ENCODE peak calls at places on chromosomes 12 and 14, in ten cellular contexts. G is Peyer's patch, N is mucosa of descending colon, H is GM12878, V is endothelial cell, M is PC-3, F is hepatocyte, D is GM13976, Q is neural progenitor cell, X is AG10803. I is an unnamed sample.

GRCh38 chr14:24556756-24557155 is 19.3 kb downstream of the CTSG start:
- DNase-seq in G (no peak), N (no peak), H (no peak), V (no peak), M (peak), F (no peak), D (no peak), Q (no peak), X (no peak), I (no peak)

GRCh38 chr12:67751376-67751928 is 102.9 kb downstream of the DYRK2 start:
- DNase-seq in G (no peak), N (no peak), H (no peak), V (no peak), M (no peak), F (peak), D (no peak), Q (no peak), X (peak), I (no peak)

GRCh38 chr12:69929531-69929930 is 104.5 kb downstream of the MYRFL start:
- DNase-seq in G (no peak), N (no peak), H (no peak), V (no peak), M (no peak), F (no peak), D (no peak), Q (no peak), X (no peak), I (no peak)

GRCh38 chr14:55535521-55536207 is 44.3 kb upstream of the KTN1 start:
- DNase-seq in G (no peak), N (no peak), H (no peak), V (no peak), M (peak), F (no peak), D (no peak), Q (no peak), X (no peak), I (no peak)

GRCh38 chr12:107992870-107993451 is 136.1 kb upstream of the WSCD2 start:
- DNase-seq in G (no peak), N (no peak), H (peak), V (peak), M (peak), F (peak), D (peak), Q (peak), X (peak), I (peak)

GRCh38 chr12:19573866-19574265 is 134.6 kb downstream of the AEBP2 start:
- DNase-seq in G (no peak), N (no peak), H (no peak), V (no peak), M (no peak), F (no peak), D (no peak), Q (no peak), X (no peak), I (no peak)

GRCh38 chr12:101256271-101256670 is 23.6 kb upstream of the UTP20 start:
- DNase-seq in G (no peak), N (no peak), H (no peak), V (no peak), M (no peak), F (no peak), D (no peak), Q (no peak), X (peak), I (no peak)

GRCh38 chr12:79524507-79525148 is 166.1 kb downstream of the PAWR start:
- DNase-seq in G (no peak), N (no peak), H (no peak), V (no peak), M (no peak), F (no peak), D (no peak), Q (peak), X (no peak), I (no peak)

GRCh38 chr12:4962539-4963486 is 53.1 kb downstream of the KCNA1 start:
- DNase-seq in G (no peak), N (no peak), H (no peak), V (no peak), M (peak), F (peak), D (no peak), Q (no peak), X (no peak), I (peak)

GRCh38 chr12:131353826-131354225 is 357.1 kb upstream of the SFSWAP start:
- DNase-seq in G (no peak), N (no peak), H (no peak), V (no peak), M (peak), F (no peak), D (no peak), Q (no peak), X (no peak), I (no peak)
- TF ChIP-seq CTCF in G (no peak), N (no peak), H (no peak), V (no peak), M (no peak), F (no peak), D (no peak), Q (no peak), X (no peak), I (no peak)

DNA sequence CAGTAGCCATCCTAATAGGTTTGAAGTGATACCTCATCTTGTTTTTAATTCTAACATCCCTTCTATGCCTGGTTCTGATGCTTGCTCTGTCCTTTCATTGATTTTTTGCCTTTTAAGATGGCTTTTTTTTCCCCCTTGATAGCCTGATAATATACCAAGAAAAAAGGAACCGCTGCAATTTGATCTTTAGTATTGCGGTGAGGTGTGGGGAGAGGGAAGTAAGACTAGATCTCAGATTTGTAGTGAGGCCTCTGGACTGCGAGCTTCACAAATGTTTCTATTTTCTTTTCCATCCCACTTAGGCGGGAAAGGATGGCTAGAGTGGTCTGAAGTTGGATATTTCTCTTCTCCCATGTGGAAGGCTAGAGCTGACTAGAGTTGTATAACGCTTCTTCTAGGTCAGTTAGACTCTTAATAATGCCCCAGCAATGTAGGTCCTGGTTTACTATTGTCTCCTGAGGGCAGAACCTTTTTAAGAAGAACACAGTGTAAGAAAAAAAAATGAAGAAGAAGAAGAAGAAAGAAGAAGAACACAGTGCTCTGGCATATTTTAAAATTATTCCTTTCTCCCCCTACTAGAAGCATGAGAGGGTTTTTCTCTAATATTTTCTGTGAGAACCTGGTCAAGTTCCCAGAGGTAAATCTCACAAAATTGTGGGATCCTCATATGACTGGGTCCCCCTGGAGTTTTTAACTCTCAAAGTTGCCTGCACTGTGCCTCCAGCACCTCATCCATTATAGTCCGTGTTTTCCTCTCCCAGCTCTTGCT is 11.9 kb upstream of the KLRB1 start:
- DNase-seq in G (no peak), N (no peak), H (no peak), V (no peak), M (no peak), F (no peak), D (no peak), Q (no peak), X (no peak), I (no peak)
- TF ChIP-seq CTCF in G (no peak), N (no peak), H (no peak), V (no peak), M (peak), F (no peak), D (no peak), Q (no peak), X (no peak), I (no peak)

GRCh38 chr12:77724367-77724957 is 106.2 kb upstream of the NAV3 start:
- DNase-seq in G (no peak), N (no peak), H (no peak), V (peak), M (peak), F (peak), D (no peak), Q (peak), X (peak), I (peak)
- TF ChIP-seq CTCF in G (peak), N (no peak), H (peak), V (peak), M (peak), F (peak), D (peak), Q (peak), X (peak), I (peak)

GRCh38 chr14:38605193-38606114 is 349.6 kb upstream of the CLEC14A start:
- DNase-seq in G (no peak), N (no peak), H (no peak), V (no peak), M (peak), F (no peak), D (no peak), Q (peak), X (no peak), I (no peak)
- TF ChIP-seq CTCF in G (no peak), N (no peak), H (no peak), V (peak), M (peak), F (peak), D (no peak), Q (peak), X (peak), I (no peak)

DNA sequence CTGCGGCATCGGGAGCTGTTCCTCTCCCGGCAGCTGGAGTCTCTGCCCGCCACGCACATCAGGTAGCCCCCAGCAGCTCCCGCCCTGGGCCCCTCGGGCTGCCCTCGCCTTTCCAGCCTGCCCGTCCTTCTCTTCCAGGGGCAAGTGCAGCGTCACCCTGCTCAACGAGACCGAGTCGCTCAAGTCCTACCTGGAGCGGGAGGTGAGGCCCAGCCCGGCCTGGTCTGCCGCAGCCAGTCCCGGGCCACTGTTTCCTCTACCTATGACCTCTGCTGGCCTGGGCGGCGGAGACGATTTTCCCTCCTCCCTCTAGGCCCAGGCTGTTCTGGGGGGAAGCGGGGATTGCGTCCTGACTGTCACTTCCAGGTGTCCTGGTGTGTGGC is 24.5 kb upstream of the CRIP2 start:
- DNase-seq in G (no peak), N (peak), H (no peak), V (no peak), M (no peak), F (no peak), D (no peak), Q (no peak), X (no peak), I (no peak)
- TF ChIP-seq CTCF in G (no peak), N (no peak), H (no peak), V (no peak), M (no peak), F (no peak), D (no peak), Q (no peak), X (no peak), I (no peak)

DNA sequence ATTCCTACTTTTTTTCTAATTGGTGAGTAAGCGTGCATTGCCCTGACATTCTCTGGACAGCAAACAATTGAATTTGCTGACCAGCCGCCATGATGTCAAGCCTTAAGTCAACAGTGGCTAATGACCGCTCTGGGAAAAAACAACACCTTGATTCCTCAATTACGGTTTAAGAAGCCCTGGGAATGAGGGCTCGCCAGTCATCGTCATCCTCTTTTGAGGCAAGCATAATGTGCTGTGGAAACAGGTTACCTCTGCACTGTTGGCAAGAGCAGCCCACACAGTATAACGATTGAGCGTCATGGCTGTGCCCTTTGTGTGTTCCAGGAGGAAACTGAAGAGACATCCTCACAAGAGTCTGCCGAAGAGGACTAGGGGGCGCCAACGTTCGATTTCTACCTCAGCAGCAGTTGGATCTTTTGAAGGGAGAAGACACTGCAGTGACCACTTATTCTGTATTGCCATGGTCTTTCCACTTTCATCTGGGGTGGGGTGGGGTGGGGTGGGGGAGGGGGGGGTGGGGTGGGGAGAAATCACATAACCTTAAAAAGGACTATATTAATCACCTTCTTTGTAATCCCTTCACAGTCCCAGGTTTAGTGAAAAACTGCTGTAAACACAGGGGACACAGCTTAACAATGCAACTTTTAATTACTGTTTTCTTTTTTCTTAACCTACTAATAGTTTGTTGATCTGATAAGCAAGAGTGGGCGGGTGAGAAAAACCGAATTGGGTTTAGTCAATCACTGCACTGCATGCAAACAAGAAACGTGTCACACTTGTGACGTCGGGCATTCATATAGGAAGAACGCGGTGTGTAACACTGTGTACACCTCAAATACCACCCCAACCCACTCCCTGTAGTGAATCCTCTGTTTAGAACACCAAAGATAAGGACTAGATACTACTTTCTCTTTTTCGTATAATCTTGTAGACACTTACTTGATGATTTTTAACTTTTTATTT is 138.9 kb downstream of the HMGA2 start:
- DNase-seq in G (no peak), N (no peak), H (no peak), V (peak), M (no peak), F (peak), D (no peak), Q (peak), X (no peak), I (peak)
- TF ChIP-seq CTCF in G (no peak), N (no peak), H (peak), V (no peak), M (peak), F (peak), D (no peak), Q (peak), X (no peak), I (peak)

GRCh38 chr14:92093320-92093719 is 13.1 kb downstream of the ATXN3 start:
- DNase-seq in G (no peak), N (no peak), H (no peak), V (no peak), M (no peak), F (no peak), D (no peak), Q (peak), X (no peak), I (no peak)
- TF ChIP-seq CTCF in G (no peak), N (no peak), H (peak), V (no peak), M (peak), F (no peak), D (peak), Q (peak), X (no peak), I (peak)

GRCh38 chr12:49260831-49261363 is 4.0 kb upstream of the TUBA1C start:
- DNase-seq in G (no peak), N (no peak), H (no peak), V (no peak), M (no peak), F (no peak), D (no peak), Q (no peak), X (no peak), I (no peak)

GRCh38 chr12:49261726-49262125 is 3.2 kb upstream of the TUBA1C start:
- DNase-seq in G (no peak), N (no peak), H (no peak), V (no peak), M (no peak), F (no peak), D (no peak), Q (no peak), X (peak), I (no peak)

GRCh38 chr12:49263400-49263763 is 1.5 kb upstream of the TUBA1C start:
- DNase-seq in G (no peak), N (no peak), H (no peak), V (no peak), M (no peak), F (no peak), D (no peak), Q (no peak), X (no peak), I (no peak)

GRCh38 chr12:49264873-49265792 is at the start of gene TUBA1C:
- DNase-seq in G (peak), N (peak), H (peak), V (peak), M (peak), F (peak), D (peak), Q (peak), X (peak), I (peak)

DNA sequence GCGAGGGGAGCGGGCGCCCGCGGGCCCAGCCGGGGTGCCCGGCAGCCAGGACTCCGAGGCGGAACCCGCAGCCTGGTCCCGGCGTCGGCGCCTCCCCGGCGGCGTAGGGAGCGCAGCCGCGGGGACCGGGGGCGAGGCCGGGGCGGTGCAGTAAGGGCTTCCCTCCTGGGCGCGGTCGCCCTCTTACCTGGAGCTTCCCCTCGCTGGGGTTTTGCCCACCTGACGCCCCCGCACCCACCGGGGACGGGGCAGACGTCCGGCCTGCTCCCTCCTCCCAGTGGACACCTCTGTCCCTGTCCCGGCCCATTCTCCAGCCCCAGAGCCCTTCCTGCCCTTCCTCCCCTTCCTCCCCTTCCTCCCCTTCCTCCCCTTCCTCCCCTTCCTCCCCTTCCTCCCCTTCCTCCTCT is 413 bp upstream of the TUBA1C start:
- DNase-seq in G (no peak), N (no peak), H (no peak), V (peak), M (no peak), F (peak), D (peak), Q (peak), X (no peak), I (no peak)
- TF ChIP-seq CTCF in G (no peak), N (no peak), H (no peak), V (no peak), M (no peak), F (no peak), D (no peak), Q (no peak), X (no peak), I (no peak)

GRCh38 chr14:51293926-51294290 is 53.9 kb downstream of the TMX1 start:
- DNase-seq in G (no peak), N (no peak), H (no peak), V (no peak), M (no peak), F (no peak), D (no peak), Q (no peak), X (peak), I (no peak)

GRCh38 chr14:51294951-51295350 is 54.9 kb downstream of the TMX1 start:
- DNase-seq in G (no peak), N (no peak), H (no peak), V (no peak), M (no peak), F (no peak), D (no peak), Q (no peak), X (peak), I (peak)

GRCh38 chr14:51291016-51291415 is 51.0 kb downstream of the TMX1 start:
- DNase-seq in G (no peak), N (no peak), H (no peak), V (no peak), M (no peak), F (no peak), D (no peak), Q (no peak), X (no peak), I (no peak)

GRCh38 chr14:51295666-51296263 is 55.7 kb downstream of the TMX1 start:
- DNase-seq in G (no peak), N (no peak), H (no peak), V (no peak), M (peak), F (no peak), D (no peak), Q (no peak), X (no peak), I (no peak)

GRCh38 chr14:51293149-51293925 is 53.3 kb downstream of the TMX1 start:
- DNase-seq in G (no peak), N (peak), H (no peak), V (no peak), M (no peak), F (no peak), D (no peak), Q (no peak), X (peak), I (no peak)
- TF ChIP-seq CTCF in G (no peak), N (no peak), H (no peak), V (no peak), M (no peak), F (no peak), D (no peak), Q (no peak), X (no peak), I (no peak)

GRCh38 chr12:1885082-1885596 is 33.3 kb downstream of the CACNA2D4 start:
- DNase-seq in G (no peak), N (no peak), H (no peak), V (no peak), M (no peak), F (no peak), D (no peak), Q (no peak), X (no peak), I (no peak)

GRCh38 chr12:1885605-1886245 is 32.7 kb downstream of the CACNA2D4 start:
- DNase-seq in G (no peak), N (no peak), H (no peak), V (no peak), M (no peak), F (no peak), D (peak), Q (no peak), X (no peak), I (no peak)

GRCh38 chr12:1884651-1885050 is 33.8 kb downstream of the CACNA2D4 start:
- DNase-seq in G (no peak), N (no peak), H (no peak), V (no peak), M (no peak), F (no peak), D (peak), Q (no peak), X (no peak), I (no peak)

GRCh38 chr12:1888923-1889322 is 29.5 kb downstream of the CACNA2D4 start:
- DNase-seq in G (no peak), N (no peak), H (no peak), V (no peak), M (no peak), F (no peak), D (no peak), Q (no peak), X (no peak), I (no peak)

DNA sequence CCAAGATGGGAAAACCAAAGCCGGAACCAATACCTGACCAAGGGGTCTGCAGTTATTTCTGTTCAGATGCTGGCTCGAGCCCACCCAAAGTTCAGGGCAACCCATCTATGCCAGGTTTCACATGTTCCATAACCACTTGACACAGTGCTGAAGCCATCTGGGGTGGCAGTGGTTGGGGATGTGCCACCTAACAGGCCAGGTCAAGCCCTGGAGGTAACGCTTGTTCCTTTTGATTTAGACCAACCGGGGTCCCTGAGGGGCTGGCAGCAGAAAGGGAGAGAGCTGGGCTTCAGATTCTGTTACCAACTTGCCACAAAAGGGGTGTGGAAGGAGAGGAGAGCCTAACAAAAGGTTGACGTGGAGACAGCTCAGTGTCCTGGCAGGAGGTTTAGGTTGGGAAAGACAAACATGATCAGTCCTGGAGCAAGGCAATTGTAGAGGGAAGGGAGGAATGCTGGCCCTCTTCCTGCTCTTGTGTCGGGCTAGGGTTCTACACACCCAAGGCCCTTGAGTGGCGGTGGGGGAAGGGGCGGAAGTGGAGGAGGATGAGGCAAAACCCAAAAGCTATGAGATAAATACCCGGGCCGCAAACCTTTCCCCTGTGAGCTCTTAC is 31.9 kb downstream of the CACNA2D4 start:
- DNase-seq in G (no peak), N (no peak), H (no peak), V (no peak), M (no peak), F (no peak), D (peak), Q (no peak), X (no peak), I (no peak)
- TF ChIP-seq CTCF in G (no peak), N (no peak), H (no peak), V (no peak), M (no peak), F (no peak), D (no peak), Q (no peak), X (no peak), I (no peak)

I was measured in GM12865.